ENCODE peak calls at places on chromosomes 12 and 14, in six cellular contexts. H is H9, I is mesenchymal stem cell, D is H1, P is IMR-90, O is trophoblast cell. E is an unnamed sample.

GRCh38 chr12:14948672-14949071 is 10.3 kb upstream of the ERP27 start:
- DNase-seq in D (no peak), H (no peak), O (no peak), I (peak; percentile 90), P (peak; percentile 89), E (no peak)

GRCh38 chr12:60494249-60494648 is 898.4 kb downstream of the SLC16A7 start:
- DNase-seq in D (no peak), P (peak; percentile 63), H (no peak), I (peak; percentile 56), O (no peak), E (no peak)

GRCh38 chr12:121440768-121441167 is 40.9 kb downstream of the RNF34 start:
- DNase-seq in H (no peak), P (no peak), O (no peak), I (no peak), D (no peak), E (no peak)

GRCh38 chr14:67420102-67420739 is 8.3 kb upstream of the PLEK2 start:
- DNase-seq in O (no peak), P (no peak), I (no peak), H (peak; percentile 77), D (no peak), E (no peak)

GRCh38 chr12:6067152-6067916 is 57.1 kb downstream of the VWF start:
- DNase-seq in O (peak; percentile 60), D (no peak), I (no peak), P (peak; percentile 28), H (peak; percentile 86), E (no peak)

GRCh38 chr12:116959845-116960514 is 49.2 kb downstream of the FBXW8 start:
- DNase-seq in D (no peak), P (no peak), I (no peak), O (no peak), H (no peak), E (no peak)

GRCh38 chr12:639566-639965 is 23.7 kb downstream of the NINJ2 start:
- DNase-seq in P (no peak), H (no peak), I (no peak), O (no peak), D (no peak), E (no peak)

GRCh38 chr12:130658106-130658505 is 58.0 kb downstream of the RIMBP2 start:
- DNase-seq in D (no peak), I (no peak), P (no peak), O (no peak), H (no peak), E (no peak)

GRCh38 chr14:35403397-35404245 is 928 bp downstream of the NFKBIA start:
- DNase-seq in D (no peak), H (peak; percentile 85), I (peak; percentile 92), P (peak; percentile 92), O (peak; percentile 83), E (peak; percentile 74)

GRCh38 chr12:104083769-104084475 is 19.6 kb downstream of the HCFC2 start:
- DNase-seq in P (no peak), D (no peak), O (no peak), I (no peak), H (no peak), E (no peak)

GRCh38 chr14:56416213-56416612 is 163.4 kb upstream of the TMEM260 start:
- DNase-seq in P (no peak), D (no peak), I (no peak), O (no peak), H (no peak), E (no peak)

GRCh38 chr14:70188292-70188607 is 501 bp downstream of the SLC8A3 start:
- DNase-seq in P (no peak), H (no peak), D (no peak), O (no peak), I (no peak), E (no peak)

GRCh38 chr12:46779879-46780278 is 45.9 kb downstream of the SLC38A4 start:
- DNase-seq in I (no peak), H (no peak), P (no peak), O (no peak), D (no peak), E (no peak)
- H4K91ac ChIP-seq in I (no peak overlapping the region), H (no peak overlapping the region), P (no peak overlapping the region), O (no peak overlapping the region), D (no peak overlapping the region), E (no peak overlapping the region)

GRCh38 chr14:52706724-52707706 is at the start of gene PSMC6:
- DNase-seq in H (peak; percentile 94), P (peak; percentile 83), I (peak; percentile 95), O (peak; percentile 95), D (peak; percentile 68), E (peak; percentile 80)
- H2BK5ac ChIP-seq in H (peak within 1 kb of the TSS; percentile 75), P (peak within 1 kb of the TSS; percentile 88), I (no peak within 1 kb of the TSS), O (peak within 1 kb of the TSS; percentile 92), D (peak within 1 kb of the TSS; percentile 96), E (no peak within 1 kb of the TSS)

GRCh38 chr14:99041820-99042174 is 230.2 kb downstream of the BCL11B start:
- DNase-seq in O (no peak), P (no peak), D (no peak), H (no peak), I (no peak), E (no peak)
- H4K91ac ChIP-seq in O (no peak overlapping the region), P (no peak overlapping the region), D (no peak overlapping the region), H (no peak overlapping the region), I (no peak overlapping the region), E (no peak overlapping the region)

GRCh38 chr12:47222960-47223847 is 143.4 kb upstream of the AMIGO2 start:
- DNase-seq in P (no peak), H (peak; percentile 85), D (peak; percentile 33), I (peak; percentile 34), O (no peak), E (no peak)

GRCh38 chr12:47222592-47222959 is 142.8 kb upstream of the AMIGO2 start:
- DNase-seq in H (peak; percentile 60), P (no peak), D (peak; percentile 19), O (no peak), I (no peak), E (no peak)

GRCh38 chr12:47223848-47224213 is 144.1 kb upstream of the AMIGO2 start:
- DNase-seq in H (no peak), D (no peak), O (no peak), I (peak; percentile 32), P (peak; percentile 22), E (no peak)

GRCh38 chr12:47219243-47219642 is 139.5 kb upstream of the AMIGO2 start:
- DNase-seq in I (no peak), D (no peak), H (no peak), P (peak; percentile 71), O (no peak), E (no peak)

DNA sequence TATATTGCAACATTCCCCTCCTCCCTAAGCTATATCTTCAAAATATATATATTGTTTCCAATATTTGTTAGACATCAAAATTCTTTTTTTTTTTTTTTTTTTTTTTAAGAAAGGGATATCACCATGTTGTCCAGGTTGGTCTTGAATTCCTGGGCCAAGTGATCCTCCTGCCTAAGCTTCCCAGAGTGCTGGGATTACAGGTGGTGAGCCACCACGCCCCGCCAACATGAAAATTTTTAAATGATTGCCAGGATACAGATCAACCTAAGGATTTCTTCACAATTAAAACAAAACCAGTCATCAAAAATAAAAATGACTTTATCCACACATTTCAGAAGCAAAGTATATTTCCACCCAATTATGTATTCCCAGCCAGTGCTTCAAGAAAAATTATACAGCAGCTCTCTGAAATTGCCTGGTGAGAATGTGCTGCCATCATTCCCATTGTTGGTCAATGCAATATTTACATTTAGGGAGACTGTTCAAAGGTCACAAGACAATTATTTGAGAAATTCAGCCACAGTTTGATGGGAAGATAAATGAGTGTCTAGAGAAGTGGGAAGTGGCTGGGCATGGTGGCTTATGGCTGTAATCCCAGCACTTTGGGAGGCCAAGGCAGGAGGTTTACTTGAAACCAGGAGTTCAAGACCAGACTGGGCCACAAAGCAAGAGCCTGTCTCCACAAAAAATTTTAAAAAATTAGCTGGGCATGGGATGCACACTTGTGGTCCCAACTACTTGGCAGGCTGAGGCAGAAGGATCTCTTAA is 141.7 kb upstream of the AMIGO2 start:
- DNase-seq in D (no peak), P (no peak), H (no peak), I (no peak), O (no peak), E (no peak)
- H2BK5ac ChIP-seq in D (no peak overlapping the region), P (no peak overlapping the region), H (no peak overlapping the region), I (no peak overlapping the region), O (no peak overlapping the region), E (no peak overlapping the region)

GRCh38 chr12:39300799-39301198 is 142.1 kb downstream of the KIF21A start:
- DNase-seq in H (no peak), P (no peak), D (no peak), O (no peak), I (peak; percentile 2), E (no peak)
- H4K91ac ChIP-seq in H (no peak overlapping the region), P (no peak overlapping the region), D (no peak overlapping the region), O (no peak overlapping the region), I (no peak overlapping the region), E (no peak overlapping the region)

GRCh38 chr12:120190985-120191480 is 3.5 kb downstream of the GCN1 start:
- DNase-seq in I (no peak), H (no peak), O (no peak), P (no peak), D (no peak), E (no peak)

GRCh38 chr12:120194226-120194533 is 335 bp downstream of the GCN1 start:
- DNase-seq in I (no peak), D (no peak), P (no peak), O (no peak), H (no peak), E (no peak)

GRCh38 chr12:120197542-120197887 is 3.0 kb upstream of the GCN1 start:
- DNase-seq in I (no peak), O (no peak), P (no peak), H (no peak), D (no peak), E (no peak)

GRCh38 chr12:120196363-120196762 is 1.8 kb upstream of the GCN1 start:
- DNase-seq in H (no peak), O (no peak), I (peak; percentile 6), D (no peak), P (no peak), E (no peak)

DNA sequence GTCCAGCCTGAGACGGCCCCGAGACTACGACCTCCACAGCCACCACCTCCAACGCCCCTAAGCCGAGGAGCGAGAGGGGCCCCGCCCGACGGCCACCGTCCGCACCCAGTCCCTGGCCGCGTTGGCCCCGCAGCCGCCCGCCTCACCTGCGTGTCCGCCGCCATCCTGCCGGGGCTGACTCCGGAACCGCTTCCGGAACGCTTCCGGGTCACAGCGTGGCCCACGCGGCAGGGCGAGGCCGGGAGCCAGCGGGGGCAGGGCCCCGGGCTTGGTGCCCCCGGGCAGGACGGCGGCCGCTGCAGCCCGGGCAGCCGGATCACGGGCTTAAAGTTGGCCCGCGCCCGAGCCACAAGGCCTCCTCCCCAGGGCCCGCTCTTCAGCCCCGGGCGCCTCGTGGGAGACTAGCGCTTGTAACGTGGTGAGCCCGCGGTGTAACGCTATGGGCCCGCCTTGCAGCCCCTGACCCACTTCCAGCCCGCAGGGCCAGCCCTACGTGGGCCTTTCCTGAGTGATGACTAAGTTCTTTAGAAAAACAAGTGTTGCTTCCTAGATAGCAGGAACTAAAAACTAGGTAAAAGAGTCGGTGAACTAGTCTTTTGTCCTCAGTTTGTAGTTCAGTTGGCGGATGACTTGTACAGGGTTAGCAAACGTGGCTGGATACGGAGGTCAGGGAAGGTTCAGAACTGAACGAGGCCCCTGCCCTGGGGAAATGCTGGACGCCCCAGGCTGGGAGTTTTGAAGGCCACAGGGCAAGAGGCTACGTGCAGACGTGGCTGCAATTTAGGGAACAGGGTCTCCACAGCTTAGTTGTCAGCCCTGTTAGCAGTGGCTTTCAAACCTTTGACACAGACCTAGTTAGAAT is at the start of gene GCN1:
- DNase-seq in O (peak; percentile 96), I (peak; percentile 83), P (peak; percentile 78), D (peak; percentile 62), H (peak; percentile 86), E (peak; percentile 57)
- H2BK5ac ChIP-seq in O (peak within 1 kb of the TSS; percentile 93), I (peak within 1 kb of the TSS; percentile 69), P (peak within 1 kb of the TSS; percentile 85), D (peak within 1 kb of the TSS; percentile 74), H (no peak within 1 kb of the TSS), E (no peak within 1 kb of the TSS)

GRCh38 chr14:33847066-33847465 is 103.8 kb downstream of the EGLN3 start:
- DNase-seq in P (no peak), I (no peak), D (no peak), H (no peak), O (no peak), E (no peak)
- H4K91ac ChIP-seq in P (no peak overlapping the region), I (no peak overlapping the region), D (no peak overlapping the region), H (no peak overlapping the region), O (no peak overlapping the region), E (no peak overlapping the region)

E was measured in neuronal stem cell.